ENCODE peak calls at places on chromosomes 6 and 20, in nine cellular contexts. One of them, this sample, is unnamed.

GRCh38 chr6:98579941-98580340 is 254.4 kb upstream of the POU3F2 start:
- DNase-seq in IMR-90: peak; percentile 2
- DNase-seq in renal cortical epithelial cell: no peak
- DNase-seq in NCI-H524: no peak
- DNase-seq in fibroblast of the conjunctiva: no peak
- DNase-seq in T-helper 1 cell: no peak
- DNase-seq in activated T-helper 1 cell treated with anti-CD3 and anti-CD28 coated beads, Interleukin-2, amount 50 U/mL, for 16 hours: no peak
- DNase-seq in glomerular endothelial cell: no peak
- DNase-seq in AG09309: no peak
- DNase-seq in this sample: no peak

GRCh38 chr6:163500105-163500504 is 85.6 kb downstream of the QKI start:
- DNase-seq in IMR-90: no peak
- DNase-seq in renal cortical epithelial cell: no peak
- DNase-seq in NCI-H524: no peak
- DNase-seq in fibroblast of the conjunctiva: no peak
- DNase-seq in T-helper 1 cell: no peak
- DNase-seq in activated T-helper 1 cell treated with anti-CD3 and anti-CD28 coated beads, Interleukin-2, amount 50 U/mL, for 16 hours: no peak
- DNase-seq in glomerular endothelial cell: no peak
- DNase-seq in AG09309: no peak
- DNase-seq in this sample: no peak

GRCh38 chr6:130775421-130776012 is 51.7 kb upstream of the SMLR1 start:
- DNase-seq in IMR-90: peak; percentile 22
- DNase-seq in renal cortical epithelial cell: no peak
- DNase-seq in NCI-H524: peak; percentile 18
- DNase-seq in fibroblast of the conjunctiva: no peak
- DNase-seq in T-helper 1 cell: no peak
- DNase-seq in activated T-helper 1 cell treated with anti-CD3 and anti-CD28 coated beads, Interleukin-2, amount 50 U/mL, for 16 hours: no peak
- DNase-seq in glomerular endothelial cell: no peak
- DNase-seq in AG09309: no peak
- DNase-seq in this sample: no peak

GRCh38 chr6:161011509-161012480 is 20.2 kb downstream of the MAP3K4 start:
- DNase-seq in IMR-90: peak; percentile 17
- DNase-seq in renal cortical epithelial cell: no peak
- DNase-seq in NCI-H524: no peak
- DNase-seq in fibroblast of the conjunctiva: no peak
- DNase-seq in T-helper 1 cell: no peak
- DNase-seq in activated T-helper 1 cell treated with anti-CD3 and anti-CD28 coated beads, Interleukin-2, amount 50 U/mL, for 16 hours: no peak
- DNase-seq in glomerular endothelial cell: no peak
- DNase-seq in AG09309: no peak
- DNase-seq in this sample: no peak

GRCh38 chr6:138377844-138378243 is at the start of gene SMIM28:
- DNase-seq in IMR-90: no peak
- DNase-seq in renal cortical epithelial cell: peak; percentile 16
- DNase-seq in NCI-H524: no peak
- DNase-seq in fibroblast of the conjunctiva: no peak
- DNase-seq in T-helper 1 cell: no peak
- DNase-seq in activated T-helper 1 cell treated with anti-CD3 and anti-CD28 coated beads, Interleukin-2, amount 50 U/mL, for 16 hours: no peak
- DNase-seq in glomerular endothelial cell: no peak
- DNase-seq in AG09309: no peak
- DNase-seq in this sample: no peak

GRCh38 chr20:59723108-59723500 is 118.8 kb downstream of the PHACTR3 start:
- DNase-seq in IMR-90: no peak
- DNase-seq in renal cortical epithelial cell: no peak
- DNase-seq in NCI-H524: no peak
- DNase-seq in fibroblast of the conjunctiva: no peak
- DNase-seq in T-helper 1 cell: no peak
- DNase-seq in activated T-helper 1 cell treated with anti-CD3 and anti-CD28 coated beads, Interleukin-2, amount 50 U/mL, for 16 hours: no peak
- DNase-seq in glomerular endothelial cell: no peak
- DNase-seq in AG09309: no peak
- DNase-seq in this sample: no peak

GRCh38 chr20:21512634-21513180 is 1.2 kb downstream of the NKX2-2 start:
- DNase-seq in IMR-90: no peak
- DNase-seq in renal cortical epithelial cell: no peak
- DNase-seq in NCI-H524: no peak
- DNase-seq in fibroblast of the conjunctiva: no peak
- DNase-seq in T-helper 1 cell: no peak
- DNase-seq in activated T-helper 1 cell treated with anti-CD3 and anti-CD28 coated beads, Interleukin-2, amount 50 U/mL, for 16 hours: no peak
- DNase-seq in glomerular endothelial cell: no peak
- DNase-seq in AG09309: no peak
- DNase-seq in this sample: peak; percentile 45

GRCh38 chr6:110877154-110877564 is 2.6 kb downstream of the AMD1 start:
- DNase-seq in IMR-90: peak; percentile 32
- DNase-seq in renal cortical epithelial cell: peak; percentile 43
- DNase-seq in NCI-H524: no peak
- DNase-seq in fibroblast of the conjunctiva: no peak
- DNase-seq in T-helper 1 cell: no peak
- DNase-seq in activated T-helper 1 cell treated with anti-CD3 and anti-CD28 coated beads, Interleukin-2, amount 50 U/mL, for 16 hours: no peak
- DNase-seq in glomerular endothelial cell: no peak
- DNase-seq in AG09309: no peak
- DNase-seq in this sample: no peak

GRCh38 chr6:168394606-168395005 is 46.4 kb upstream of the SMOC2 start:
- DNase-seq in IMR-90: no peak
- DNase-seq in renal cortical epithelial cell: no peak
- DNase-seq in NCI-H524: no peak
- DNase-seq in fibroblast of the conjunctiva: no peak
- DNase-seq in T-helper 1 cell: no peak
- DNase-seq in activated T-helper 1 cell treated with anti-CD3 and anti-CD28 coated beads, Interleukin-2, amount 50 U/mL, for 16 hours: no peak
- DNase-seq in glomerular endothelial cell: no peak
- DNase-seq in AG09309: no peak
- DNase-seq in this sample: no peak

GRCh38 chr6:14365393-14365792 is 247.8 kb downstream of the CD83 start:
- DNase-seq in IMR-90: peak; percentile 71
- DNase-seq in renal cortical epithelial cell: peak; percentile 47
- DNase-seq in NCI-H524: no peak
- DNase-seq in fibroblast of the conjunctiva: no peak
- DNase-seq in T-helper 1 cell: no peak
- DNase-seq in activated T-helper 1 cell treated with anti-CD3 and anti-CD28 coated beads, Interleukin-2, amount 50 U/mL, for 16 hours: no peak
- DNase-seq in glomerular endothelial cell: no peak
- DNase-seq in AG09309: no peak
- DNase-seq in this sample: no peak

GRCh38 chr6:121430514-121431460 is 4.7 kb upstream of the GJA1 start:
- DNase-seq in IMR-90: peak; percentile 54
- DNase-seq in renal cortical epithelial cell: peak; percentile 65
- DNase-seq in NCI-H524: peak; percentile 7
- DNase-seq in fibroblast of the conjunctiva: peak; percentile 30
- DNase-seq in T-helper 1 cell: no peak
- DNase-seq in activated T-helper 1 cell treated with anti-CD3 and anti-CD28 coated beads, Interleukin-2, amount 50 U/mL, for 16 hours: no peak
- DNase-seq in glomerular endothelial cell: no peak
- DNase-seq in AG09309: no peak
- DNase-seq in this sample: no peak

GRCh38 chr6:35663447-35664235 is 25.1 kb downstream of the FKBP5 start:
- DNase-seq in IMR-90: peak; percentile 84
- DNase-seq in renal cortical epithelial cell: peak; percentile 54
- DNase-seq in NCI-H524: no peak
- DNase-seq in fibroblast of the conjunctiva: no peak
- DNase-seq in T-helper 1 cell: no peak
- DNase-seq in activated T-helper 1 cell treated with anti-CD3 and anti-CD28 coated beads, Interleukin-2, amount 50 U/mL, for 16 hours: no peak
- DNase-seq in glomerular endothelial cell: no peak
- DNase-seq in AG09309: no peak
- DNase-seq in this sample: no peak

GRCh38 chr6:138685257-138685656 is 88.3 kb upstream of the CCDC28A start:
- DNase-seq in IMR-90: no peak
- DNase-seq in renal cortical epithelial cell: no peak
- DNase-seq in NCI-H524: peak; percentile 15
- DNase-seq in fibroblast of the conjunctiva: no peak
- DNase-seq in T-helper 1 cell: no peak
- DNase-seq in activated T-helper 1 cell treated with anti-CD3 and anti-CD28 coated beads, Interleukin-2, amount 50 U/mL, for 16 hours: no peak
- DNase-seq in glomerular endothelial cell: no peak
- DNase-seq in AG09309: no peak
- DNase-seq in this sample: no peak

GRCh38 chr6:42322676-42323075 is 105.0 kb upstream of the MRPS10 start:
- DNase-seq in IMR-90: no peak
- DNase-seq in renal cortical epithelial cell: no peak
- DNase-seq in NCI-H524: no peak
- DNase-seq in fibroblast of the conjunctiva: no peak
- DNase-seq in T-helper 1 cell: no peak
- DNase-seq in activated T-helper 1 cell treated with anti-CD3 and anti-CD28 coated beads, Interleukin-2, amount 50 U/mL, for 16 hours: no peak
- DNase-seq in glomerular endothelial cell: no peak
- DNase-seq in AG09309: no peak
- DNase-seq in this sample: no peak

GRCh38 chr6:27188206-27188884 is 59.2 kb upstream of the PRSS16 start:
- DNase-seq in IMR-90: peak; percentile 84
- DNase-seq in renal cortical epithelial cell: peak; percentile 80
- DNase-seq in NCI-H524: peak; percentile 16
- DNase-seq in fibroblast of the conjunctiva: peak; percentile 53
- DNase-seq in T-helper 1 cell: no peak
- DNase-seq in activated T-helper 1 cell treated with anti-CD3 and anti-CD28 coated beads, Interleukin-2, amount 50 U/mL, for 16 hours: no peak
- DNase-seq in glomerular endothelial cell: no peak
- DNase-seq in AG09309: no peak
- DNase-seq in this sample: peak; percentile 76

GRCh38 chr20:44114755-44115044 is 72.3 kb downstream of the JPH2 start:
- DNase-seq in IMR-90: no peak
- DNase-seq in renal cortical epithelial cell: no peak
- DNase-seq in NCI-H524: no peak
- DNase-seq in fibroblast of the conjunctiva: no peak
- DNase-seq in T-helper 1 cell: no peak
- DNase-seq in activated T-helper 1 cell treated with anti-CD3 and anti-CD28 coated beads, Interleukin-2, amount 50 U/mL, for 16 hours: no peak
- DNase-seq in glomerular endothelial cell: no peak
- DNase-seq in AG09309: no peak
- DNase-seq in this sample: no peak

GRCh38 chr6:166195861-166196238 is 28.2 kb upstream of the TBXT start:
- DNase-seq in IMR-90: no peak
- DNase-seq in renal cortical epithelial cell: no peak
- DNase-seq in NCI-H524: no peak
- DNase-seq in fibroblast of the conjunctiva: no peak
- DNase-seq in T-helper 1 cell: no peak
- DNase-seq in activated T-helper 1 cell treated with anti-CD3 and anti-CD28 coated beads, Interleukin-2, amount 50 U/mL, for 16 hours: no peak
- DNase-seq in glomerular endothelial cell: no peak
- DNase-seq in AG09309: no peak
- DNase-seq in this sample: no peak

GRCh38 chr20:40584128-40584819 is 104.8 kb downstream of the MAFB start:
- DNase-seq in IMR-90: no peak
- DNase-seq in renal cortical epithelial cell: no peak
- DNase-seq in NCI-H524: no peak
- DNase-seq in fibroblast of the conjunctiva: no peak
- DNase-seq in T-helper 1 cell: no peak
- DNase-seq in activated T-helper 1 cell treated with anti-CD3 and anti-CD28 coated beads, Interleukin-2, amount 50 U/mL, for 16 hours: no peak
- DNase-seq in glomerular endothelial cell: no peak
- DNase-seq in AG09309: no peak
- DNase-seq in this sample: no peak

GRCh38 chr6:144190593-144190992 is 40.3 kb downstream of the STX11 start:
- DNase-seq in IMR-90: peak; percentile 79
- DNase-seq in renal cortical epithelial cell: peak; percentile 77
- DNase-seq in NCI-H524: no peak
- DNase-seq in fibroblast of the conjunctiva: peak; percentile 3
- DNase-seq in T-helper 1 cell: no peak
- DNase-seq in activated T-helper 1 cell treated with anti-CD3 and anti-CD28 coated beads, Interleukin-2, amount 50 U/mL, for 16 hours: no peak
- DNase-seq in glomerular endothelial cell: peak; percentile 92
- DNase-seq in AG09309: no peak
- DNase-seq in this sample: no peak

GRCh38 chr6:2081155-2082138 is 164.0 kb downstream of the GMDS start:
- DNase-seq in IMR-90: no peak
- DNase-seq in renal cortical epithelial cell: no peak
- DNase-seq in NCI-H524: no peak
- DNase-seq in fibroblast of the conjunctiva: no peak
- DNase-seq in T-helper 1 cell: no peak
- DNase-seq in activated T-helper 1 cell treated with anti-CD3 and anti-CD28 coated beads, Interleukin-2, amount 50 U/mL, for 16 hours: no peak
- DNase-seq in glomerular endothelial cell: no peak
- DNase-seq in AG09309: no peak
- DNase-seq in this sample: no peak

GRCh38 chr20:45367126-45367525 is 4.2 kb downstream of the SYS1 start:
- DNase-seq in IMR-90: no peak
- DNase-seq in renal cortical epithelial cell: no peak
- DNase-seq in NCI-H524: no peak
- DNase-seq in fibroblast of the conjunctiva: no peak
- DNase-seq in T-helper 1 cell: no peak
- DNase-seq in activated T-helper 1 cell treated with anti-CD3 and anti-CD28 coated beads, Interleukin-2, amount 50 U/mL, for 16 hours: no peak
- DNase-seq in glomerular endothelial cell: no peak
- DNase-seq in AG09309: no peak
- DNase-seq in this sample: no peak

GRCh38 chr20:24357169-24357568 is 112.3 kb upstream of the SYNDIG1 start:
- DNase-seq in IMR-90: no peak
- DNase-seq in renal cortical epithelial cell: no peak
- DNase-seq in NCI-H524: no peak
- DNase-seq in fibroblast of the conjunctiva: no peak
- DNase-seq in T-helper 1 cell: no peak
- DNase-seq in activated T-helper 1 cell treated with anti-CD3 and anti-CD28 coated beads, Interleukin-2, amount 50 U/mL, for 16 hours: no peak
- DNase-seq in glomerular endothelial cell: no peak
- DNase-seq in AG09309: no peak
- DNase-seq in this sample: no peak

GRCh38 chr6:164838068-164838615 is 471.3 kb downstream of the C6orf118 start:
- DNase-seq in IMR-90: no peak
- DNase-seq in renal cortical epithelial cell: no peak
- DNase-seq in NCI-H524: no peak
- DNase-seq in fibroblast of the conjunctiva: no peak
- DNase-seq in T-helper 1 cell: no peak
- DNase-seq in activated T-helper 1 cell treated with anti-CD3 and anti-CD28 coated beads, Interleukin-2, amount 50 U/mL, for 16 hours: no peak
- DNase-seq in glomerular endothelial cell: no peak
- DNase-seq in AG09309: no peak
- DNase-seq in this sample: no peak

GRCh38 chr20:9179193-9179802 is 110.4 kb downstream of the PLCB4 start:
- DNase-seq in IMR-90: peak; percentile 50
- DNase-seq in renal cortical epithelial cell: peak; percentile 87
- DNase-seq in NCI-H524: no peak
- DNase-seq in fibroblast of the conjunctiva: no peak
- DNase-seq in T-helper 1 cell: no peak
- DNase-seq in activated T-helper 1 cell treated with anti-CD3 and anti-CD28 coated beads, Interleukin-2, amount 50 U/mL, for 16 hours: no peak
- DNase-seq in glomerular endothelial cell: peak; percentile 48
- DNase-seq in AG09309: no peak
- DNase-seq in this sample: no peak

GRCh38 chr6:90413867-90414266 is 117.2 kb upstream of the BACH2 start:
- DNase-seq in IMR-90: peak; percentile 12
- DNase-seq in renal cortical epithelial cell: peak; percentile 20
- DNase-seq in NCI-H524: peak; percentile 80
- DNase-seq in fibroblast of the conjunctiva: no peak
- DNase-seq in T-helper 1 cell: peak; percentile 54
- DNase-seq in activated T-helper 1 cell treated with anti-CD3 and anti-CD28 coated beads, Interleukin-2, amount 50 U/mL, for 16 hours: peak; percentile 52
- DNase-seq in glomerular endothelial cell: no peak
- DNase-seq in AG09309: no peak
- DNase-seq in this sample: no peak

GRCh38 chr6:137853569-137854213 is 13.4 kb upstream of the TNFAIP3 start:
- DNase-seq in IMR-90: peak; percentile 88
- DNase-seq in renal cortical epithelial cell: no peak
- DNase-seq in NCI-H524: no peak
- DNase-seq in fibroblast of the conjunctiva: no peak
- DNase-seq in T-helper 1 cell: no peak
- DNase-seq in activated T-helper 1 cell treated with anti-CD3 and anti-CD28 coated beads, Interleukin-2, amount 50 U/mL, for 16 hours: no peak
- DNase-seq in glomerular endothelial cell: no peak
- DNase-seq in AG09309: no peak
- DNase-seq in this sample: no peak

GRCh38 chr20:5557123-5557522 is 193.1 kb upstream of the SHLD1 start:
- DNase-seq in IMR-90: peak; percentile 47
- DNase-seq in renal cortical epithelial cell: peak; percentile 57
- DNase-seq in NCI-H524: peak; percentile 24
- DNase-seq in fibroblast of the conjunctiva: peak; percentile 29
- DNase-seq in T-helper 1 cell: peak; percentile 20
- DNase-seq in activated T-helper 1 cell treated with anti-CD3 and anti-CD28 coated beads, Interleukin-2, amount 50 U/mL, for 16 hours: no peak
- DNase-seq in glomerular endothelial cell: peak; percentile 22
- DNase-seq in AG09309: peak; percentile 8
- DNase-seq in this sample: peak; percentile 64

GRCh38 chr20:36455972-36456625 is 85.2 kb upstream of the MYL9 start:
- DNase-seq in IMR-90: no peak
- DNase-seq in renal cortical epithelial cell: no peak
- DNase-seq in NCI-H524: no peak
- DNase-seq in fibroblast of the conjunctiva: no peak
- DNase-seq in T-helper 1 cell: no peak
- DNase-seq in activated T-helper 1 cell treated with anti-CD3 and anti-CD28 coated beads, Interleukin-2, amount 50 U/mL, for 16 hours: no peak
- DNase-seq in glomerular endothelial cell: no peak
- DNase-seq in AG09309: no peak
- DNase-seq in this sample: no peak

GRCh38 chr6:7604003-7604402 is 14.0 kb downstream of the SNRNP48 start:
- DNase-seq in IMR-90: no peak
- DNase-seq in renal cortical epithelial cell: no peak
- DNase-seq in NCI-H524: no peak
- DNase-seq in fibroblast of the conjunctiva: no peak
- DNase-seq in T-helper 1 cell: no peak
- DNase-seq in activated T-helper 1 cell treated with anti-CD3 and anti-CD28 coated beads, Interleukin-2, amount 50 U/mL, for 16 hours: no peak
- DNase-seq in glomerular endothelial cell: no peak
- DNase-seq in AG09309: no peak
- DNase-seq in this sample: no peak

GRCh38 chr6:109060585-109060984 is 34.1 kb downstream of the SESN1 start:
- DNase-seq in IMR-90: no peak
- DNase-seq in renal cortical epithelial cell: peak; percentile 52
- DNase-seq in NCI-H524: no peak
- DNase-seq in fibroblast of the conjunctiva: no peak
- DNase-seq in T-helper 1 cell: no peak
- DNase-seq in activated T-helper 1 cell treated with anti-CD3 and anti-CD28 coated beads, Interleukin-2, amount 50 U/mL, for 16 hours: no peak
- DNase-seq in glomerular endothelial cell: no peak
- DNase-seq in AG09309: no peak
- DNase-seq in this sample: no peak

GRCh38 chr6:105675715-105676397 is 273.0 kb upstream of the PREP start:
- DNase-seq in IMR-90: peak; percentile 91
- DNase-seq in renal cortical epithelial cell: peak; percentile 80
- DNase-seq in NCI-H524: no peak
- DNase-seq in fibroblast of the conjunctiva: peak; percentile 9
- DNase-seq in T-helper 1 cell: no peak
- DNase-seq in activated T-helper 1 cell treated with anti-CD3 and anti-CD28 coated beads, Interleukin-2, amount 50 U/mL, for 16 hours: no peak
- DNase-seq in glomerular endothelial cell: no peak
- DNase-seq in AG09309: peak; percentile 89
- DNase-seq in this sample: no peak